ENCODE peak calls at places on chromosomes 3 and 15, in five cellular contexts. One of them, this sample, is unnamed.

GRCh38 chr3:15982667-15983145 is 184.9 kb upstream of the ANKRD28 start:
- DNase-seq in fibroblast of villous mesenchyme: peak
- DNase-seq in RWPE2: peak
- DNase-seq in neural progenitor cell: peak
- DNase-seq in coronary artery: no peak
- DNase-seq in this sample: peak

GRCh38 chr15:80635953-80636352 is 59.2 kb upstream of the ABHD17C start:
- DNase-seq in fibroblast of villous mesenchyme: no peak
- DNase-seq in RWPE2: no peak
- DNase-seq in neural progenitor cell: no peak
- DNase-seq in coronary artery: no peak
- DNase-seq in this sample: no peak

GRCh38 chr3:111151438-111151837 is 79.8 kb downstream of the NECTIN3 start:
- DNase-seq in fibroblast of villous mesenchyme: peak
- DNase-seq in RWPE2: no peak
- DNase-seq in neural progenitor cell: no peak
- DNase-seq in coronary artery: no peak
- DNase-seq in this sample: peak

GRCh38 chr3:193240850-193241706 is at the start of gene PLAAT1:
- DNase-seq in fibroblast of villous mesenchyme: peak
- DNase-seq in RWPE2: peak
- DNase-seq in neural progenitor cell: peak
- DNase-seq in coronary artery: no peak
- DNase-seq in this sample: peak

GRCh38 chr3:72482589-72483249 is 365.5 kb downstream of the SHQ1 start:
- DNase-seq in fibroblast of villous mesenchyme: peak
- DNase-seq in RWPE2: peak
- DNase-seq in neural progenitor cell: no peak
- DNase-seq in coronary artery: peak
- DNase-seq in this sample: peak

GRCh38 chr3:17336291-17336690 is 406.1 kb downstream of the TBC1D5 start:
- DNase-seq in fibroblast of villous mesenchyme: peak
- DNase-seq in RWPE2: no peak
- DNase-seq in neural progenitor cell: no peak
- DNase-seq in coronary artery: no peak
- DNase-seq in this sample: peak

GRCh38 chr3:143674100-143674968 is 173.9 kb downstream of the SLC9A9 start:
- DNase-seq in fibroblast of villous mesenchyme: peak
- DNase-seq in RWPE2: peak
- DNase-seq in neural progenitor cell: peak
- DNase-seq in coronary artery: peak
- DNase-seq in this sample: peak

GRCh38 chr15:69074843-69075224 is 60.3 kb downstream of the NOX5 start:
- DNase-seq in fibroblast of villous mesenchyme: no peak
- DNase-seq in RWPE2: peak
- DNase-seq in neural progenitor cell: peak
- DNase-seq in coronary artery: no peak
- DNase-seq in this sample: no peak

GRCh38 chr15:57892181-57892580 is 173.3 kb downstream of the ALDH1A2 start:
- DNase-seq in fibroblast of villous mesenchyme: peak
- DNase-seq in RWPE2: no peak
- DNase-seq in neural progenitor cell: no peak
- DNase-seq in coronary artery: no peak
- DNase-seq in this sample: no peak

GRCh38 chr3:44988073-44988472 is 12.0 kb downstream of the EXOSC7 start:
- DNase-seq in fibroblast of villous mesenchyme: no peak
- DNase-seq in RWPE2: no peak
- DNase-seq in neural progenitor cell: no peak
- DNase-seq in coronary artery: no peak
- DNase-seq in this sample: no peak
- TF ChIP-seq CTCF in fibroblast of villous mesenchyme: peak
- TF ChIP-seq CTCF in RWPE2: peak
- TF ChIP-seq CTCF in neural progenitor cell: peak
- TF ChIP-seq CTCF in coronary artery: no peak
- TF ChIP-seq CTCF in this sample: peak

GRCh38 chr15:40770147-40770721 is 454 bp downstream of the C15orf62 start:
- DNase-seq in fibroblast of villous mesenchyme: no peak
- DNase-seq in RWPE2: no peak
- DNase-seq in neural progenitor cell: no peak
- DNase-seq in coronary artery: no peak
- DNase-seq in this sample: no peak

GRCh38 chr15:40769310-40770146 is at the start of gene C15orf62:
- DNase-seq in fibroblast of villous mesenchyme: no peak
- DNase-seq in RWPE2: peak
- DNase-seq in neural progenitor cell: no peak
- DNase-seq in coronary artery: no peak
- DNase-seq in this sample: no peak

GRCh38 chr15:40767838-40768491 is 1.8 kb upstream of the C15orf62 start:
- DNase-seq in fibroblast of villous mesenchyme: no peak
- DNase-seq in RWPE2: no peak
- DNase-seq in neural progenitor cell: no peak
- DNase-seq in coronary artery: no peak
- DNase-seq in this sample: no peak

GRCh38 chr15:40766906-40767837 is 2.6 kb upstream of the C15orf62 start:
- DNase-seq in fibroblast of villous mesenchyme: no peak
- DNase-seq in RWPE2: peak
- DNase-seq in neural progenitor cell: no peak
- DNase-seq in coronary artery: no peak
- DNase-seq in this sample: no peak

DNA sequence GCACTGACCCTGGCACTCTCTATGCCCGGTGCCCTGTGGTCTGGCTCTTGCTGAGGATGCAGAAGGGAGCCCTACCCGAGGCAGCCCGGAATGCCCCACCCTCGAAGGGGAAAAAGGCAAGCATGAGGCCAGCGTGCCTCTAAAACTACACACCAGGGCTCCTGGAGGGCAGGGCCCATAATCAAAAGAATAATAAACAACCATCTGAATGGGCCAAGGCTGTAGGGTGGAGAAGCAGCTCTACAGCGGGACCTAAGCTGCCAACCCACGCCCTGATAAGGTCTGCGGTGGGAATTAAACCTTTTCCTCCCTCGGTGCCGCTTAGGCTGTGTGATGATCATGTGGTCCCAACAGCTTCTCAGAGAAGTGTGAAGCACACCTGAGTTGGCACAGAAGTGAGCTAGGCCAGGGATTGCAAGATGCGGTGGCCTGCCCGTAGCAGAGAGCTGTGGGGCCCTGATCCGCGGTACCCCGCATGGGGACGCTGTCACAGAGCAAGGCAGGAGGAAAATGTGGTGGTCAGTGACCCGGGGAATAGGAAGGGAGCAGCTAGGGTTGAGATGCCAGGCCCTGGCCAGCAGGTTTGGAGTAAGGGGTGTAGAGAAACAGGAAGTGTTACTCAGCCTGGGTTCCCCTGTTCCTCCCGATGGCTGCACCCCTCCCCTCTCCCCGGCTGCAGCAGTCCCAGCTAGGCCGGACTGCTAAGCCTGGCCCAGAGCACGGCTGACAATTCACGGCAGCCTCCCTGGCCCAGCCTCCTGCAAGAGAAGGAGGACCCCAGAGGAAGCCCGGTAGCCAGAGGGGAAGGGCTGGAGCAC is 1.1 kb upstream of the C15orf62 start:
- DNase-seq in fibroblast of villous mesenchyme: no peak
- DNase-seq in RWPE2: no peak
- DNase-seq in neural progenitor cell: no peak
- DNase-seq in coronary artery: no peak
- DNase-seq in this sample: no peak
- TF ChIP-seq CTCF in fibroblast of villous mesenchyme: no peak
- TF ChIP-seq CTCF in RWPE2: no peak
- TF ChIP-seq CTCF in neural progenitor cell: no peak
- TF ChIP-seq CTCF in coronary artery: no peak
- TF ChIP-seq CTCF in this sample: no peak

GRCh38 chr3:116864627-116864927 is 155.0 kb downstream of the TUSC7 start:
- DNase-seq in fibroblast of villous mesenchyme: no peak
- DNase-seq in RWPE2: no peak
- DNase-seq in neural progenitor cell: no peak
- DNase-seq in coronary artery: no peak
- DNase-seq in this sample: no peak

GRCh38 chr3:116863270-116863770 is 153.7 kb downstream of the TUSC7 start:
- DNase-seq in fibroblast of villous mesenchyme: no peak
- DNase-seq in RWPE2: no peak
- DNase-seq in neural progenitor cell: no peak
- DNase-seq in coronary artery: no peak
- DNase-seq in this sample: no peak

DNA sequence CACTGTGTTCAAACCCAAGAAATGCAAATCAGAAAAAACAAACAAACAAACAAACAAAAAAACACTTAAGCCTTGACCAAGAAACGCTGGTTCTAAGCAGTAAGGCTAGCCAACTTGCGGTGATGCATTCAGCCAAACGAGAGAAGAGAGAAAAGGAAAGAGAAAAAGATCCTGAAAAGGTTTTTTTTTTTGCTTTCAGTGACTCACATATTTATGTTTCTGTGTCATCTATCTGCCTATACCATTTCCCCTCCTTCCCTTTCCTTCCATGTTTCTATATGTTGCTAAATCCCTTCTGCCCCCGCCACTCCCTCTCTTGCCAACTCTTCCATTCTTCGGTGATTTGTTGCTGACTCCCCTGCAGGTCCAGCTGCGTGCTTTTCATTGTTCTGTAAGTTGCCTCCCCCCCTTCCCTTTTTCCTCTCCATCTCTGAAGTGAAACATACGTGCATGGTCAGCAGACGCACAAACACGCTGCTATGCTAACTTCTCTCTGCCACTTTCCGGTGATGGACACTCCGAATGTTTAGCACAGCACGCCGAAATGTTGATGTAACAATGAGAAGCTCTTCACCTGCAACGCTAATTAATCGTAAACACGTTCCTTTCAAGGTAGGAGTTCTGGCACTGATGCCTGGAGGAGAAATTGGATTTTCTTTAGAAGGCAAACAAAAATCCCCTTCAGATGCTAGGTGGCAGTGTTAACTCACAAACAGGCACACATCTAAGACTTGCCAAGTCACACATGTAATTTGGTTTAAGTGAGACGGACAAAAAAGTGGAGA is 154.5 kb downstream of the TUSC7 start:
- DNase-seq in fibroblast of villous mesenchyme: peak
- DNase-seq in RWPE2: no peak
- DNase-seq in neural progenitor cell: peak
- DNase-seq in coronary artery: no peak
- DNase-seq in this sample: peak
- TF ChIP-seq CTCF in fibroblast of villous mesenchyme: peak
- TF ChIP-seq CTCF in RWPE2: peak
- TF ChIP-seq CTCF in neural progenitor cell: peak
- TF ChIP-seq CTCF in coronary artery: peak
- TF ChIP-seq CTCF in this sample: peak

DNA sequence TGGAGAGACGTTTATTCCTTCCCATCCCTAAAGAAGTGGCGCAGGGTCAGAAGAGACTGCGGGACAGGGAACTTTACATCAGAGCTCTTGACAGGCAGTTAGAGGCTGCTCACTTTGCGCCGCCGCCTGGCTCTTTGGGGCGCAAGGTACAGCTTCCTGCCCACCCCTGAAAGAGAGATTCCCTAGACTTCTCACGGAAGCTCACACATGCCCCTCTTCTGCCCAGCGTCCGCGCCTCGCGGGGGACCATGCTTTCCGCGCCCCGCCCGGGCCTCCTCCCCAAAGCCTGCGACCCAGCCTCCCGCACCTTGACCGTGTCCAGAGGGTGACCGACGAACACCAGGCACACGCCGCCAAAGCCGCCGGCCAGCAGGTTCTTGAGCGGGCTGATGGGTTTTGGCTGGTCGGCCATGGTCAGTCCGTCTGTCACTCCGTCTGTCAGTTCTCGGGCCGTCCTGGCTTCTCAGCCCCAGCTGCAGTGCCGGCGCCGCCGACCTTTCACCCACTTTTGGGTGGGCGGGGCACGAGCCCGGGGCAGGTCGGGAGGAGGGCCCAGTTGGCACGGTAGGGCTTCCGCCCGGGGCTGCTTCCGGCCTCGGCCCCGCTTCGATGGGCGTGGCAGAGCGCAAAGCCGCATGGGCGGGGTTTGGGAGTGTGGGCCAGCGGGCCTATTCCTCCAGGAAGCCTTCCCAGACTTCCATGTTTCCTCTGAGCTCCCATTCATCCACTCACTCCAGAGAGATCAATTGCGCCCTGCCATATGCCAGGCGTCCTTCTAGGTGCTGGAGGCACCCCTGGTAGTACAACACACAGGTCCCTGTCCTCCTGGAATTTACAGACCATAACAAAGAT is at the start of gene SLC25A20:
- DNase-seq in fibroblast of villous mesenchyme: peak
- DNase-seq in RWPE2: peak
- DNase-seq in neural progenitor cell: peak
- DNase-seq in coronary artery: peak
- DNase-seq in this sample: peak
- TF ChIP-seq CTCF in fibroblast of villous mesenchyme: no peak
- TF ChIP-seq CTCF in RWPE2: no peak
- TF ChIP-seq CTCF in neural progenitor cell: peak
- TF ChIP-seq CTCF in coronary artery: no peak
- TF ChIP-seq CTCF in this sample: no peak

GRCh38 chr3:132722165-132723023 is at the start of gene NPHP3:
- DNase-seq in fibroblast of villous mesenchyme: peak
- DNase-seq in RWPE2: peak
- DNase-seq in neural progenitor cell: peak
- DNase-seq in coronary artery: peak
- DNase-seq in this sample: peak
- TF ChIP-seq CTCF in fibroblast of villous mesenchyme: no peak
- TF ChIP-seq CTCF in RWPE2: no peak
- TF ChIP-seq CTCF in neural progenitor cell: no peak
- TF ChIP-seq CTCF in coronary artery: no peak
- TF ChIP-seq CTCF in this sample: no peak

GRCh38 chr15:65101891-65102708 is 12.9 kb downstream of the UBAP1L start:
- DNase-seq in fibroblast of villous mesenchyme: no peak
- DNase-seq in RWPE2: peak
- DNase-seq in neural progenitor cell: peak
- DNase-seq in coronary artery: no peak
- DNase-seq in this sample: no peak
- TF ChIP-seq CTCF in fibroblast of villous mesenchyme: no peak
- TF ChIP-seq CTCF in RWPE2: peak
- TF ChIP-seq CTCF in neural progenitor cell: peak
- TF ChIP-seq CTCF in coronary artery: no peak
- TF ChIP-seq CTCF in this sample: no peak

DNA sequence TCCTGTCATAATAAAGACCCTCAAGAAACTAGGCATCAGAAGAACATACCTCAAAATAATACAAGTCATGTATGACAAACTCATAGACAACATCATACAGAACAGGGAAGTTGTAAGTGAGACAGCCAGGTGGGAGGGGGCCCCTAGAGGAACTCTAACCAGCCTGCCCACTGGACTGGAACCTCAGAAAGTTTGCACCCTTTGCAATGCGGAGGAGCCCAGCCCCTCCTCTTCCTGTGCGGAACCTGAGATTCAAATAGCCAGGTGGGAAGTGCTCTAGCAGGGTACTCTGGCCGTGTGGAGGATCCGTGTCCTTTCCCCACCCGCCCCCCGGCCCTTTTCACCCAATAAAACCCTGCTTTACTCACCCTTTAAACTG is 387.0 kb upstream of the CBLB start:
- DNase-seq in fibroblast of villous mesenchyme: no peak
- DNase-seq in RWPE2: no peak
- DNase-seq in neural progenitor cell: no peak
- DNase-seq in coronary artery: no peak
- DNase-seq in this sample: no peak
- TF ChIP-seq CTCF in fibroblast of villous mesenchyme: no peak
- TF ChIP-seq CTCF in RWPE2: no peak
- TF ChIP-seq CTCF in neural progenitor cell: no peak
- TF ChIP-seq CTCF in coronary artery: no peak
- TF ChIP-seq CTCF in this sample: no peak

This sample was measured in AG10803.